ENCODE peak calls at places on chromosome 3, in nine cellular contexts. C, E, D, L, Q, I, J, W and O are unnamed samples.

GRCh38 chr3:50632450-50632849 is 15.5 kb downstream of the MAPKAPK3 start:
- DNase-seq in C (no peak), E (no peak), D (no peak), L (no peak), Q (peak), I (no peak), J (no peak), W (no peak), O (no peak)

GRCh38 chr3:191051037-191051436 is 148.0 kb upstream of the OSTN start:
- DNase-seq in C (peak), E (no peak), D (no peak), L (no peak), Q (no peak), I (peak), J (no peak), W (no peak), O (no peak)

GRCh38 chr3:146342971-146343370 is 92.1 kb upstream of the PLSCR4 start:
- DNase-seq in C (no peak), E (no peak), D (no peak), L (no peak), Q (no peak), I (no peak), J (no peak), W (no peak), O (no peak)

GRCh38 chr3:166582231-166582630 is 745.0 kb upstream of the BCHE start:
- DNase-seq in C (no peak), E (no peak), D (no peak), L (no peak), Q (no peak), I (no peak), J (no peak), W (no peak), O (no peak)

GRCh38 chr3:130516645-130517512 is at the start of gene COL6A6:
- DNase-seq in C (no peak), E (no peak), D (no peak), L (no peak), Q (no peak), I (peak), J (no peak), W (peak), O (no peak)

GRCh38 chr3:149567307-149567861 is 90.4 kb downstream of the WWTR1 start:
- DNase-seq in C (no peak), E (no peak), D (no peak), L (no peak), Q (no peak), I (no peak), J (no peak), W (no peak), O (no peak)

GRCh38 chr3:88000853-88001252 is 58.0 kb downstream of the CGGBP1 start:
- DNase-seq in C (no peak), E (no peak), D (no peak), L (peak), Q (no peak), I (peak), J (no peak), W (peak), O (peak)

GRCh38 chr3:183189641-183190040 is 27.1 kb upstream of the LAMP3 start:
- DNase-seq in C (no peak), E (no peak), D (no peak), L (no peak), Q (no peak), I (no peak), J (no peak), W (no peak), O (no peak)

GRCh38 chr3:1183320-1184048 is 90.7 kb downstream of the CNTN6 start:
- DNase-seq in C (no peak), E (no peak), D (peak), L (no peak), Q (no peak), I (no peak), J (no peak), W (no peak), O (no peak)

GRCh38 chr3:157166559-157166958 is 6.6 kb upstream of the CCNL1 start:
- DNase-seq in C (no peak), E (no peak), D (no peak), L (no peak), Q (no peak), I (no peak), J (no peak), W (no peak), O (no peak)

GRCh38 chr3:17894434-17895060 is 152.1 kb upstream of the TBC1D5 start:
- DNase-seq in C (no peak), E (no peak), D (peak), L (peak), Q (peak), I (peak), J (no peak), W (no peak), O (no peak)

GRCh38 chr3:134441321-134441720 is 44.5 kb downstream of the ANAPC13 start:
- DNase-seq in C (no peak), E (no peak), D (no peak), L (no peak), Q (no peak), I (no peak), J (no peak), W (no peak), O (no peak)

GRCh38 chr3:42090973-42091731 is at the start of gene TRAK1:
- DNase-seq in C (peak), E (no peak), D (no peak), L (no peak), Q (no peak), I (no peak), J (no peak), W (peak), O (no peak)

GRCh38 chr3:72657666-72658065 is 190.6 kb downstream of the SHQ1 start:
- DNase-seq in C (peak), E (no peak), D (no peak), L (no peak), Q (peak), I (no peak), J (no peak), W (no peak), O (no peak)

GRCh38 chr3:52190294-52190841 is 7.6 kb upstream of the ALAS1 start:
- DNase-seq in C (peak), E (no peak), D (peak), L (peak), Q (no peak), I (no peak), J (peak), W (peak), O (no peak)

GRCh38 chr3:124161453-124161852 is 169.5 kb upstream of the ROPN1 start:
- DNase-seq in C (no peak), E (no peak), D (no peak), L (no peak), Q (no peak), I (no peak), J (no peak), W (no peak), O (no peak)

GRCh38 chr3:11001658-11002021 is 9.1 kb downstream of the SLC6A1 start:
- DNase-seq in C (no peak), E (no peak), D (no peak), L (no peak), Q (no peak), I (no peak), J (no peak), W (no peak), O (no peak)

GRCh38 chr3:182255095-182255600 is 538.2 kb upstream of the ATP11B start:
- DNase-seq in C (no peak), E (no peak), D (no peak), L (no peak), Q (no peak), I (no peak), J (no peak), W (no peak), O (no peak)

GRCh38 chr3:120348065-120348980 is 831 bp downstream of the LRRC58 start:
- DNase-seq in C (no peak), E (no peak), D (no peak), L (no peak), Q (peak), I (peak), J (peak), W (no peak), O (peak)

GRCh38 chr3:59245879-59246501 is 196.2 kb upstream of the CFAP20DC start:
- DNase-seq in C (peak), E (no peak), D (no peak), L (no peak), Q (no peak), I (no peak), J (peak), W (peak), O (no peak)

GRCh38 chr3:153158961-153159735 is 2.9 kb upstream of the RAP2B start:
- DNase-seq in C (no peak), E (no peak), D (no peak), L (no peak), Q (no peak), I (no peak), J (no peak), W (no peak), O (no peak)